ENCODE peak calls at places on chromosomes 7 and 10, in five cellular contexts. U, B, E, A and F are unnamed samples.

GRCh38 chr7:126535176-126535575 is 717.6 kb downstream of the GRM8 start:
- DNase-seq in B (no peak), A (no peak), E (no peak), U (no peak), F (no peak)

GRCh38 chr7:16326099-16326498 is 95.2 kb downstream of the CRPPA start:
- DNase-seq in A (no peak), B (no peak), E (no peak), U (no peak), F (no peak)

GRCh38 chr10:11163990-11164805 is 146.5 kb downstream of the CELF2 start:
- DNase-seq in E (no peak), U (no peak), A (no peak), B (no peak), F (peak)

GRCh38 chr10:81116990-81117389 is 579.3 kb downstream of the SH2D4B start:
- DNase-seq in B (no peak), A (no peak), E (no peak), U (no peak), F (no peak)

GRCh38 chr10:132397036-132397541 is at the start of gene PWWP2B:
- DNase-seq in B (no peak), E (no peak), U (no peak), A (no peak), F (peak)

GRCh38 chr10:77524300-77524711 is 113.3 kb downstream of the KCNMA1 start:
- DNase-seq in B (no peak), E (no peak), U (peak), A (peak), F (no peak)

GRCh38 chr7:1544178-1544895 is 11.7 kb downstream of the TMEM184A start:
- DNase-seq in A (no peak), E (no peak), U (no peak), B (peak), F (no peak)

GRCh38 chr7:77538186-77538907 is 1.3 kb downstream of the PTPN12 start:
- DNase-seq in B (peak), A (peak), E (peak), U (peak), F (peak)

GRCh38 chr10:49327036-49327813 is 28.3 kb downstream of the C10orf71 start:
- DNase-seq in U (no peak), A (peak), E (no peak), B (no peak), F (no peak)

GRCh38 chr10:7408494-7409044 is 2.3 kb downstream of the SFMBT2 start:
- DNase-seq in E (peak), U (no peak), A (no peak), B (peak), F (peak)

GRCh38 chr10:124949543-124949942 is 7.6 kb downstream of the ZRANB1 start:
- DNase-seq in B (no peak), U (no peak), A (no peak), E (no peak), F (no peak)

GRCh38 chr10:126294451-126294850 is 93.8 kb downstream of the ADAM12 start:
- DNase-seq in A (no peak), B (no peak), U (no peak), E (no peak), F (no peak)

GRCh38 chr7:130961128-130961601 is 227.2 kb upstream of the KLF14 start:
- DNase-seq in E (no peak), U (no peak), A (peak), B (no peak), F (peak)

GRCh38 chr7:86818903-86819302 is 175.2 kb downstream of the GRM3 start:
- DNase-seq in A (no peak), U (no peak), E (no peak), B (no peak), F (no peak)

GRCh38 chr10:71999360-72000072 is 35.3 kb downstream of the CHST3 start:
- DNase-seq in B (peak), A (no peak), U (peak), E (peak), F (peak)

GRCh38 chr7:29359480-29360093 is 165.0 kb downstream of the CHN2 start:
- DNase-seq in E (no peak), U (no peak), B (no peak), A (no peak), F (no peak)

GRCh38 chr10:63976538-63976937 is 455.3 kb downstream of the REEP3 start:
- DNase-seq in B (no peak), A (peak), E (peak), U (no peak), F (no peak)

GRCh38 chr10:104307576-104308438 is 30.5 kb downstream of the ITPRIP start:
- DNase-seq in A (no peak), B (no peak), E (no peak), U (peak), F (no peak)

GRCh38 chr10:99431190-99431549 is 746 bp upstream of the GOT1 start:
- DNase-seq in B (peak), U (no peak), E (peak), A (peak), F (peak)

GRCh38 chr7:10156972-10157371 is 816.7 kb upstream of the PHF14 start:
- DNase-seq in A (no peak), B (no peak), E (no peak), U (no peak), F (no peak)
- H3K4me3 ChIP-seq in A (no peak), B (no peak), E (no peak), U (no peak), F (no peak)

GRCh38 chr10:117424789-117425649 is 49.8 kb upstream of the PDZD8 start:
- DNase-seq in U (no peak), E (peak), A (no peak), B (no peak), F (no peak)
- H3K4me3 ChIP-seq in U (no peak), E (no peak), A (no peak), B (no peak), F (no peak)

DNA sequence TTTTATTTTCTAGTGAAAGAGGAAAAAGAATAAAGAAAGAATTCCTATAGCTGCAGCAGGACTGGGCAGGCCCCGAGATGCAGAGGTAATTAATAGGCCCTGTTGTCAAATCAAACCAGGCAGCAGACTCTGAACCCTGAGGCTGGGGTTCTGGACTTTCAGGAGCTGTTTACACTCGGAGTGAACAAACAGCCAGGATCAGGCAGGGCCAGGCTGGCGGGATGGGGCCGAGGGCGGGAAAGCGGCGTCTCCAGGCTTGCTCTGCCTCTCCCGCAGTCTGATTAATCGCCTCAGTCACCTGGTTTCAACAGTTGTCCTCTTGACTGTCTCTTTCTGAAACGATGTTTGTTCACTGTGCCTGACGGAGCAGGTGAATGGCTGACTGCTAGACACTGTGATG is 675.4 kb upstream of the FOXK1 start:
- DNase-seq in E (no peak), B (no peak), A (no peak), U (no peak), F (peak)
- H3K4me3 ChIP-seq in E (no peak), B (no peak), A (no peak), U (no peak), F (no peak)

GRCh38 chr7:64867863-64868440 is 35.1 kb upstream of the ZNF273 start:
- DNase-seq in U (no peak), A (no peak), E (no peak), B (no peak), F (no peak)

GRCh38 chr7:64869912-64870562 is 33.0 kb upstream of the ZNF273 start:
- DNase-seq in E (no peak), B (peak), A (no peak), U (no peak), F (no peak)

GRCh38 chr7:64869121-64869725 is 33.9 kb upstream of the ZNF273 start:
- DNase-seq in U (no peak), E (peak), A (no peak), B (peak), F (no peak)

GRCh38 chr7:64870656-64871055 is 32.4 kb upstream of the ZNF273 start:
- DNase-seq in A (no peak), E (no peak), B (no peak), U (no peak), F (no peak)

GRCh38 chr7:64868469-64868868 is 34.6 kb upstream of the ZNF273 start:
- DNase-seq in E (no peak), A (no peak), U (no peak), B (no peak), F (no peak)
- H3K4me3 ChIP-seq in E (no peak), A (no peak), U (no peak), B (no peak), F (no peak)

DNA sequence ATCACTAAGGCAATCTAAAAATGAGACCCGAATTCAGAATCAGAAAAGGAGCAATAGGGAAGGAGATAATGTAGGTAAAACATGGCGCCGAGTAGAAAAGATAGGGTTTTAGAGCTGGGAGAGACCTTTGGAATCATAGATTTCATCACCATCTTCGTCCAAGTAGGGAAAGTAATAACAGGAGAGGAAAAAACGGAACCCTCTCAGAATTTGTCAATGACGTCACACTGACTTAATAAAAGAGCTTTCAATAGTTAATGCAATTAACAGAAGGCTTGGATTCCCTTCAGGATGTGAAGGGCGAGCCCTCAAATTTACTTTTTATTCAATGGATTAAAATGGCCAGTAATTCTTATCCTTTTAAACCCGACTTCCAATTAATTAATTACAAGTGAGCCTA is 959 bp upstream of the UBN2 start:
- DNase-seq in U (no peak), E (peak), B (no peak), A (no peak), F (no peak)
- H3K4me3 ChIP-seq in U (peak), E (peak), B (peak), A (peak), F (no peak)